ENCODE peak calls at places on chromosomes 11 and 22, in four cellular contexts. E is aorta; Z is stimulated activated CD4-positive, alpha-beta T cell treated with anti-CD3 and anti-CD28 coated beads, Interleukin-15, amount 100 ng/mL, for 1 hour; H is colonic mucosa. I is an unnamed sample.

GRCh38 chr11:126361400-126361799 is 5.9 kb downstream of the ST3GAL4 start:
- DNase-seq in E (peak), Z (no peak), H (no peak), I (no peak)

GRCh38 chr11:118923721-118924587 is 1.8 kb downstream of the BCL9L start:
- DNase-seq in E (no peak), Z (no peak), H (peak), I (peak)

GRCh38 chr11:65945430-65945911 is at the start of gene TSGA10IP:
- DNase-seq in E (no peak), Z (no peak), H (no peak), I (no peak)

GRCh38 chr22:27628891-27629631 is 172.5 kb downstream of the MN1 start:
- DNase-seq in E (no peak), Z (no peak), H (no peak), I (no peak)

GRCh38 chr11:63277345-63277943 is 34.0 kb upstream of the SLC22A25 start:
- DNase-seq in E (no peak), Z (no peak), H (no peak), I (no peak)

GRCh38 chr11:132075447-132075846 is 705.0 kb downstream of the NTM start:
- DNase-seq in E (no peak), Z (no peak), H (no peak), I (no peak)

GRCh38 chr11:119205080-119205479 is 1.1 kb upstream of the CBL start:
- DNase-seq in E (peak), Z (no peak), H (no peak), I (no peak)

GRCh38 chr11:8613036-8613435 is 19.0 kb upstream of the STK33 start:
- DNase-seq in E (no peak), Z (no peak), H (no peak), I (no peak)

GRCh38 chr11:12377824-12378593 is 638 bp downstream of the PARVA start:
- DNase-seq in E (peak), Z (no peak), H (peak), I (no peak)

GRCh38 chr11:65968600-65969482 is 7.3 kb downstream of the SART1 start:
- DNase-seq in E (no peak), Z (no peak), H (no peak), I (no peak)

GRCh38 chr11:131457163-131457562 is 86.7 kb downstream of the NTM start:
- DNase-seq in E (no peak), Z (no peak), H (no peak), I (no peak)

GRCh38 chr22:26330971-26331625 is 98.0 kb upstream of the ASPHD2 start:
- DNase-seq in E (no peak), Z (peak), H (peak), I (no peak)

GRCh38 chr11:71118671-71119250 is 133.6 kb downstream of the SHANK2 start:
- DNase-seq in E (no peak), Z (no peak), H (no peak), I (no peak)

GRCh38 chr11:108559340-108559739 is 34.2 kb downstream of the EXPH5 start:
- DNase-seq in E (no peak), Z (no peak), H (no peak), I (no peak)

GRCh38 chr22:30979932-30980331 is 10.9 kb downstream of the TUG1 start:
- DNase-seq in E (no peak), Z (no peak), H (no peak), I (no peak)

GRCh38 chr22:26903030-26903856 is 245.9 kb downstream of the MIAT start:
- DNase-seq in E (no peak), Z (no peak), H (no peak), I (peak)

GRCh38 chr11:102469196-102469821 is 16.7 kb upstream of the TMEM123 start:
- DNase-seq in E (no peak), Z (no peak), H (no peak), I (no peak)

GRCh38 chr11:125287467-125288232 is 123.1 kb downstream of the PKNOX2 start:
- DNase-seq in E (no peak), Z (no peak), H (no peak), I (no peak)

GRCh38 chr11:132101861-132102260 is 731.4 kb downstream of the NTM start:
- DNase-seq in E (no peak), Z (no peak), H (no peak), I (no peak)

GRCh38 chr22:32144875-32145274 is 14.2 kb downstream of the C22orf42 start:
- DNase-seq in E (no peak), Z (no peak), H (no peak), I (peak)